ENCODE peak calls at places on chromosomes 12 and 14, in eight cellular contexts. One of them, this sample, is unnamed.

GRCh38 chr14:98896476-98896875 is 375.5 kb downstream of the BCL11B start:
- DNase-seq in left cardiac atrium: no peak
- DNase-seq in T-helper 17 cell: no peak
- DNase-seq in BJ: no peak
- DNase-seq in adipocyte: no peak
- DNase-seq in left ventricle myocardium superior: no peak
- DNase-seq in nephron progenitor cell: no peak
- DNase-seq in dermis microvascular lymphatic vessel endothelial cell: no peak
- DNase-seq in this sample: no peak

GRCh38 chr12:40672650-40673319 is 19.5 kb upstream of the CNTN1 start:
- DNase-seq in BJ: no peak
- DNase-seq in dermis microvascular lymphatic vessel endothelial cell: no peak
- DNase-seq in T-helper 17 cell: no peak
- DNase-seq in nephron progenitor cell: no peak
- DNase-seq in left cardiac atrium: no peak
- DNase-seq in left ventricle myocardium superior: no peak
- DNase-seq in adipocyte: no peak
- DNase-seq in this sample: no peak

GRCh38 chr14:24784981-24785380 is 151.0 kb upstream of the GZMB start:
- DNase-seq in nephron progenitor cell: no peak
- DNase-seq in left ventricle myocardium superior: no peak
- DNase-seq in left cardiac atrium: no peak
- DNase-seq in BJ: no peak
- DNase-seq in T-helper 17 cell: no peak
- DNase-seq in dermis microvascular lymphatic vessel endothelial cell: no peak
- DNase-seq in adipocyte: no peak
- DNase-seq in this sample: no peak

GRCh38 chr12:56836800-56837663 is 73.9 kb downstream of the HSD17B6 start:
- DNase-seq in nephron progenitor cell: no peak
- DNase-seq in adipocyte: peak
- DNase-seq in left cardiac atrium: no peak
- DNase-seq in left ventricle myocardium superior: no peak
- DNase-seq in BJ: peak
- DNase-seq in T-helper 17 cell: no peak
- DNase-seq in dermis microvascular lymphatic vessel endothelial cell: peak
- DNase-seq in this sample: peak

GRCh38 chr12:109910969-109911348 is 10.9 kb downstream of the TCHP start:
- DNase-seq in left ventricle myocardium superior: no peak
- DNase-seq in left cardiac atrium: no peak
- DNase-seq in adipocyte: no peak
- DNase-seq in T-helper 17 cell: no peak
- DNase-seq in BJ: no peak
- DNase-seq in dermis microvascular lymphatic vessel endothelial cell: peak
- DNase-seq in nephron progenitor cell: peak
- DNase-seq in this sample: peak

GRCh38 chr12:10718279-10718821 is 4.8 kb downstream of the YBX3 start:
- DNase-seq in adipocyte: peak
- DNase-seq in BJ: no peak
- DNase-seq in dermis microvascular lymphatic vessel endothelial cell: peak
- DNase-seq in nephron progenitor cell: no peak
- DNase-seq in left cardiac atrium: no peak
- DNase-seq in T-helper 17 cell: no peak
- DNase-seq in left ventricle myocardium superior: no peak
- DNase-seq in this sample: no peak

GRCh38 chr12:5070090-5070489 is 26.4 kb downstream of the KCNA5 start:
- DNase-seq in nephron progenitor cell: no peak
- DNase-seq in adipocyte: no peak
- DNase-seq in T-helper 17 cell: no peak
- DNase-seq in left ventricle myocardium superior: no peak
- DNase-seq in dermis microvascular lymphatic vessel endothelial cell: no peak
- DNase-seq in left cardiac atrium: no peak
- DNase-seq in BJ: no peak
- DNase-seq in this sample: no peak

GRCh38 chr14:104399432-104400155 is 180.0 kb upstream of the C14orf180 start:
- DNase-seq in T-helper 17 cell: no peak
- DNase-seq in left cardiac atrium: no peak
- DNase-seq in nephron progenitor cell: no peak
- DNase-seq in adipocyte: no peak
- DNase-seq in left ventricle myocardium superior: no peak
- DNase-seq in BJ: no peak
- DNase-seq in dermis microvascular lymphatic vessel endothelial cell: no peak
- DNase-seq in this sample: no peak

GRCh38 chr12:33115716-33116115 is 219.1 kb upstream of the PKP2 start:
- DNase-seq in dermis microvascular lymphatic vessel endothelial cell: peak
- DNase-seq in nephron progenitor cell: no peak
- DNase-seq in left ventricle myocardium superior: no peak
- DNase-seq in left cardiac atrium: no peak
- DNase-seq in BJ: no peak
- DNase-seq in T-helper 17 cell: no peak
- DNase-seq in adipocyte: no peak
- DNase-seq in this sample: no peak

GRCh38 chr12:105861232-105861631 is 277.5 kb downstream of the NUAK1 start:
- DNase-seq in T-helper 17 cell: no peak
- DNase-seq in adipocyte: no peak
- DNase-seq in BJ: no peak
- DNase-seq in left ventricle myocardium superior: no peak
- DNase-seq in left cardiac atrium: no peak
- DNase-seq in nephron progenitor cell: no peak
- DNase-seq in dermis microvascular lymphatic vessel endothelial cell: no peak
- DNase-seq in this sample: no peak

GRCh38 chr14:56812364-56813103 is 2.3 kb upstream of the OTX2 start:
- DNase-seq in dermis microvascular lymphatic vessel endothelial cell: no peak
- DNase-seq in adipocyte: no peak
- DNase-seq in left ventricle myocardium superior: no peak
- DNase-seq in T-helper 17 cell: no peak
- DNase-seq in nephron progenitor cell: peak
- DNase-seq in left cardiac atrium: no peak
- DNase-seq in BJ: no peak
- DNase-seq in this sample: no peak

GRCh38 chr12:81005635-81006034 is 67.9 kb upstream of the LIN7A start:
- DNase-seq in BJ: no peak
- DNase-seq in left cardiac atrium: no peak
- DNase-seq in left ventricle myocardium superior: no peak
- DNase-seq in T-helper 17 cell: no peak
- DNase-seq in nephron progenitor cell: no peak
- DNase-seq in dermis microvascular lymphatic vessel endothelial cell: no peak
- DNase-seq in adipocyte: no peak
- DNase-seq in this sample: no peak

GRCh38 chr14:69657961-69658360 is 46.6 kb downstream of the SUSD6 start:
- DNase-seq in dermis microvascular lymphatic vessel endothelial cell: no peak
- DNase-seq in T-helper 17 cell: no peak
- DNase-seq in adipocyte: peak
- DNase-seq in left cardiac atrium: no peak
- DNase-seq in BJ: no peak
- DNase-seq in left ventricle myocardium superior: no peak
- DNase-seq in nephron progenitor cell: peak
- DNase-seq in this sample: no peak

GRCh38 chr14:54535126-54535525 is 25.4 kb downstream of the CGRRF1 start:
- DNase-seq in left ventricle myocardium superior: no peak
- DNase-seq in nephron progenitor cell: no peak
- DNase-seq in adipocyte: no peak
- DNase-seq in left cardiac atrium: no peak
- DNase-seq in BJ: no peak
- DNase-seq in T-helper 17 cell: no peak
- DNase-seq in dermis microvascular lymphatic vessel endothelial cell: no peak
- DNase-seq in this sample: no peak

This sample was measured in KBM-7.